ENCODE peak calls at places on chromosomes 12 and 14, in six cellular contexts. J, S, N, K, B and M are unnamed samples.

GRCh38 chr12:16526693-16527092 is 79.3 kb downstream of the LMO3 start:
- DNase-seq in N (no peak), J (no peak), B (peak; percentile 86), S (no peak), K (peak; percentile 70), M (no peak)

GRCh38 chr12:104944252-104944651 is 13.8 kb downstream of the SLC41A2 start:
- DNase-seq in S (no peak), K (no peak), J (no peak), N (no peak), B (no peak), M (no peak)

GRCh38 chr12:108307006-108307405 is 32.1 kb downstream of the CMKLR1 start:
- DNase-seq in S (no peak), J (no peak), B (peak; percentile 20), N (no peak), K (no peak), M (no peak)

GRCh38 chr12:116537149-116537904 is 21.9 kb upstream of the MAP1LC3B2 start:
- DNase-seq in J (no peak), K (no peak), B (no peak), N (no peak), S (no peak), M (no peak)

GRCh38 chr14:69107407-69108003 is 45.4 kb downstream of the DCAF5 start:
- DNase-seq in J (no peak), B (peak; percentile 69), K (peak; percentile 51), N (peak; percentile 61), S (peak; percentile 46), M (peak; percentile 47)

GRCh38 chr12:96193725-96194571 is at the start of gene ELK3:
- DNase-seq in K (no peak), N (peak; percentile 84), B (peak; percentile 72), J (peak; percentile 84), S (peak; percentile 56), M (peak; percentile 65)

GRCh38 chr12:67758119-67758873 is 109.8 kb downstream of the DYRK2 start:
- DNase-seq in S (no peak), N (no peak), J (no peak), K (no peak), B (no peak), M (no peak)

GRCh38 chr12:62730649-62731377 is 204.1 kb downstream of the PPM1H start:
- DNase-seq in B (peak; percentile 65), J (no peak), K (no peak), S (no peak), N (no peak), M (no peak)

GRCh38 chr14:70888681-70889175 is 18.5 kb upstream of the PCNX1 start:
- DNase-seq in K (no peak), J (no peak), N (no peak), B (peak; percentile 53), S (peak; percentile 39), M (peak; percentile 37)

GRCh38 chr14:32576088-32576795 is 247.1 kb downstream of the AKAP6 start:
- DNase-seq in J (no peak), S (peak; percentile 37), B (peak; percentile 77), N (peak; percentile 34), K (no peak), M (no peak)

GRCh38 chr12:68269727-68270126 is 16.3 kb upstream of the IL22 start:
- DNase-seq in S (no peak), N (no peak), B (no peak), K (no peak), J (no peak), M (no peak)

GRCh38 chr12:53492830-53493609 is 6.2 kb downstream of the MAP3K12 start:
- DNase-seq in B (peak; percentile 89), J (peak; percentile 96), N (peak; percentile 92), S (peak; percentile 83), K (no peak), M (peak; percentile 90)

GRCh38 chr12:27974735-27975221 is 2.2 kb upstream of the PTHLH start:
- DNase-seq in S (no peak), K (no peak), N (no peak), J (peak; percentile 74), B (no peak), M (no peak)

GRCh38 chr12:10618338-10618987 is 5.1 kb upstream of the MAGOHB start:
- DNase-seq in S (no peak), N (no peak), J (no peak), B (peak; percentile 77), K (peak; percentile 41), M (no peak)

GRCh38 chr12:22287776-22288621 is 46.5 kb downstream of the ST8SIA1 start:
- DNase-seq in S (peak; percentile 6), B (peak; percentile 47), N (no peak), J (no peak), K (no peak), M (no peak)

DNA sequence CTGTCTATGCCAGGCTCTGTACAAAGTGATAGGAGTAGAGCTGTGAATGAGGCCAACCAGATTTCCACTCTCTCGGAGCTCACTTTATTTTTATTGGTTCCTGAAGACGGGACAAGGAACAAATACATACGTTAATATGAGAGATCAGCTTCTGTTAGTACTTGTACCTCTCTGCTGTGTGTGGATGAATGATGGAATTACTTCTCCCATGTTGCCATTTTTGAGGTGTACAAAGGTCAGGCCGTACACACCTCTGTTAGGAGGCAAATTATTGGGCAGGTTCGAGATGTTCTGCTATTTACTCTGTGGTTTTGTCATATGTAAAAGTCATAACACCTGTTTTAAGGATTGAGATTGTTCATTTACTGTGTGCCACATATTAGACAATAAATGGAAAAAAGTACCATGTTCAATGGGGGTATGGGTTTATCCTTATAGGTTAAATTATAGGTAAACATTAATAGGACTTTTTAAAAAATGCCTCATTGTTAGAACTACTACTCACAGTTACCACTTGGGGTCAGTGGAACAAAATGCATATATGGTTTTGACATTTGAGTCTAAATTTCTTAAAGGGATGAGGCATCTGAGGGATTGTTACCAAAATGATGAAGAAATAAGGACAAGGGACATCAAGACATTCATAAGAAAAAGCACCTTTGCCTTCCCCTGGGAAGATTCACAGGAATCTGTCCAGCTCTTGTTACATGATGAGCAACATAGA is 26.9 kb downstream of the WBP11 start:
- DNase-seq in K (no peak), S (no peak), J (no peak), N (no peak), B (peak; percentile 48), M (no peak)
- H3K27ac ChIP-seq in K (no peak overlapping the region), S (no peak overlapping the region), J (peak overlapping the region; percentile 64), N (peak overlapping the region; percentile 94), B (peak overlapping the region; percentile 97), M (no peak overlapping the region)

DNA sequence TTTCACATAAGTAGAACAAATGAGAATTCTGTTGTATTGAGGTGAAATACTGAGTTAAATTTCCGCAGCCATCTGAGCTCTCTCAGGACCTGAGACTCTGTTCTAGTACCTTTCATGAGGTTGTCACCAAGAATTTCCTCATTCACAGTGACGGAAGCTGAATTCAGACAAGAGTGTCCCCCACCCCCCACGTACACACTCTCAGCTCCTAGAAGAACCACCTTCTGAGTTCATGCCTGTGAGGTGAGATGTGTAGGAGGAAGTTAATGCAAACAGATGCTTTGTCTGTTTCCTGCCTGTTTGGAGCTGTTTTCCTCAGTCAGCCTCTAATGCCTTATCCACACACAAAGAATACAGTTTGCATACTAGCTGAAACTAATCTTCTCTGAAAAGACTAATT is 18.2 kb downstream of the BICDL1 start:
- DNase-seq in S (peak; percentile 75), K (no peak), B (no peak), J (no peak), N (no peak), M (no peak)
- H3K4me3 ChIP-seq in S (no peak overlapping the region), K (no peak overlapping the region), B (no peak overlapping the region), J (no peak overlapping the region), N (no peak overlapping the region), M (peak overlapping the region; percentile 26)

DNA sequence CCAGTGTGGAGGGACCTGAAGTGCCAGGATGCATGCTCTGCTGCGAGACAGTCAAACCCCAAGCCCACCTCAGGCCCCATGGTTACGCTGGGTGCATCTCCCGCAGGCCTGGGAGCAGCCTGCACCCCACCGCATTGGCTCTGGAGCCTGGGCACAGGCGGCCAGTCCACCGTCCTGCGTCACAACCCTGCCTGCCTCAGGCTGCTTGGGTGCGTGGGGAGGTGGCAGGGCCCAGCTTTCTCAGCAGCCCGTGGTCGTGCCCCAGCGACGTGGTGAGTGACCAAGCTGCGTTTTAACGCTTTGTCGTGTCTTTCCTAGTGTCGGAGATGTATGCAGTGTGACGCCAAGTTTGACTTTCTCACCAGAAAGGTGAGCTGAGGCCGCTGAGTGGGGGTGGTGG is 10.9 kb downstream of the ZFYVE21 start:
- DNase-seq in S (no peak), N (no peak), J (no peak), B (no peak), K (no peak), M (no peak)
- H3K9me3 ChIP-seq in S (no peaks in the 10 kb centered on the region), N (no peaks in the 10 kb centered on the region), J (no peaks in the 10 kb centered on the region), B (no peaks in the 10 kb centered on the region), K (no peaks in the 10 kb centered on the region), M (no peaks in the 10 kb centered on the region)

GRCh38 chr12:26809611-26810298 is 23.2 kb downstream of the ITPR2 start:
- DNase-seq in B (no peak), S (no peak), K (no peak), J (no peak), N (no peak), M (no peak)

GRCh38 chr12:26813812-26814211 is 19.2 kb downstream of the ITPR2 start:
- DNase-seq in B (no peak), J (no peak), S (no peak), K (no peak), N (no peak), M (no peak)

GRCh38 chr12:26808766-26809460 is 24.1 kb downstream of the ITPR2 start:
- DNase-seq in S (no peak), N (no peak), J (no peak), B (no peak), K (no peak), M (no peak)

GRCh38 chr12:26807292-26807691 is 25.7 kb downstream of the ITPR2 start:
- DNase-seq in K (no peak), J (no peak), N (no peak), S (no peak), B (no peak), M (no peak)

DNA sequence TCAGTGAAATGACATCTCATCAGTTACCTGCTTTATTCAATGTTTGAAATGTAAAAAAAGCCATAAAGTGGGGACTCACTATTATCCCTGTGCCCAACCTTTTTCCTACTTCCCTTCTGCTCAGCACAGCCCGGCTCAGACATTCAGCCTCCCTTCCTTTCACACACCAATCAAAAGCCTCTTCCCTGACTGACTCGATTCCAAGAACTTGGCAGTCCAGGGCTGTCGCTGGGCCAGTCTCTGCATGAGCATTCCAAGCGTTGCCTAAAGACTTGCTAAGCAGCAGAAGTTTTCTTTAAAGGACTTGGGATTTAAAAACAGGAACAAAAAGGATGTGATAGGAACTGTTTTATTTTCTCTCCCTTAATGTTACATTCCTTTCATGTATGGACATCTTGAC is 22.7 kb downstream of the ITPR2 start:
- DNase-seq in B (peak; percentile 79), N (peak; percentile 63), S (no peak), J (peak; percentile 87), K (no peak), M (no peak)
- H3K27ac ChIP-seq in B (peak overlapping the region; percentile 33), N (peak overlapping the region; percentile 18), S (no peak overlapping the region), J (peak overlapping the region; percentile 40), K (no peak overlapping the region), M (no peak overlapping the region)

GRCh38 chr12:83128529-83128928 is 441.8 kb downstream of the TMTC2 start:
- DNase-seq in S (no peak), B (peak; percentile 48), K (no peak), N (no peak), J (no peak), M (no peak)

GRCh38 chr12:83121886-83122622 is 435.3 kb downstream of the TMTC2 start:
- DNase-seq in B (no peak), J (no peak), K (no peak), S (no peak), N (no peak), M (no peak)

GRCh38 chr12:83123039-83123438 is 436.3 kb downstream of the TMTC2 start:
- DNase-seq in K (no peak), B (no peak), N (no peak), S (no peak), J (no peak), M (no peak)

GRCh38 chr12:83122623-83122934 is 435.9 kb downstream of the TMTC2 start:
- DNase-seq in K (no peak), J (no peak), B (no peak), S (no peak), N (no peak), M (no peak)
- H3K4me3 ChIP-seq in K (no peak overlapping the region), J (no peak overlapping the region), B (no peak overlapping the region), S (no peak overlapping the region), N (peak overlapping the region; percentile 11), M (no peak overlapping the region)